ENCODE peak calls at places on chromosomes 4 and X, in six cellular contexts. E is GM12878, P is HepG2, Z is H1, M is GM12891, O is K562. W is an unnamed sample.

GRCh38 chrX:16319929-16320328 is 152.6 kb downstream of the MAGEB17 start:
- DNase-seq in E (no peak), P (no peak), Z (no peak), M (no peak), O (no peak), W (no peak)

GRCh38 chr4:81447551-81448266 is 24.0 kb downstream of the RASGEF1B start:
- DNase-seq in E (no peak), P (no peak), Z (no peak), M (no peak), O (no peak), W (no peak)

GRCh38 chrX:16112428-16112827 is 10.9 kb upstream of the GRPR start:
- DNase-seq in E (no peak), P (no peak), Z (no peak), M (no peak), O (no peak), W (no peak)

GRCh38 chrX:19174401-19175025 is 52.2 kb upstream of the ADGRG2 start:
- DNase-seq in E (no peak), P (no peak), Z (no peak), M (no peak), O (no peak), W (no peak)

GRCh38 chrX:120727911-120728310 is 98.1 kb upstream of the C1GALT1C1 start:
- DNase-seq in E (no peak), P (no peak), Z (no peak), M (no peak), O (no peak), W (no peak)

GRCh38 chrX:75522565-75523411 is at the start of gene ZDHHC15:
- DNase-seq in E (peak; percentile 13), P (no peak), Z (peak; percentile 27), M (no peak), O (no peak), W (no peak)

GRCh38 chr4:89570931-89571330 is 263.3 kb upstream of the GPRIN3 start:
- DNase-seq in E (no peak), P (no peak), Z (no peak), M (no peak), O (no peak), W (no peak)

GRCh38 chr4:40246547-40246900 is 49.7 kb downstream of the RHOH start:
- DNase-seq in E (no peak), P (no peak), Z (no peak), M (no peak), O (no peak), W (no peak)

GRCh38 chr4:6489962-6490361 is 17.5 kb upstream of the PPP2R2C start:
- DNase-seq in E (no peak), P (no peak), Z (no peak), M (no peak), O (no peak), W (no peak)

GRCh38 chr4:148065069-148065468 is 333.2 kb downstream of the ARHGAP10 start:
- DNase-seq in E (no peak), P (no peak), Z (no peak), M (no peak), O (no peak), W (no peak)

GRCh38 chrX:23398570-23398969 is 63.9 kb downstream of the PTCHD1 start:
- DNase-seq in E (no peak), P (no peak), Z (no peak), M (no peak), O (no peak), W (no peak)

GRCh38 chr4:28548549-28548948 is 1687.9 kb downstream of the STIM2 start:
- DNase-seq in E (no peak), P (no peak), Z (no peak), M (no peak), O (no peak), W (no peak)

GRCh38 chr4:16573744-16574143 is 324.7 kb downstream of the LDB2 start:
- DNase-seq in E (no peak), P (no peak), Z (no peak), M (no peak), O (no peak), W (no peak)

GRCh38 chr4:60805500-60806313 is 394.4 kb upstream of the ADGRL3 start:
- DNase-seq in E (no peak), P (peak; percentile 32), Z (no peak), M (no peak), O (no peak), W (no peak)

GRCh38 chr4:28463184-28463690 is 1602.6 kb downstream of the STIM2 start:
- DNase-seq in E (no peak), P (no peak), Z (no peak), M (no peak), O (no peak), W (no peak)

GRCh38 chr4:803884-804283 is 22.0 kb downstream of the CPLX1 start:
- DNase-seq in E (no peak), P (no peak), Z (no peak), M (no peak), O (no peak), W (no peak)

GRCh38 chrX:47247206-47247998 is 14.6 kb downstream of the USP11 start:
- DNase-seq in E (no peak), P (no peak), Z (no peak), M (no peak), O (no peak), W (no peak)

DNA sequence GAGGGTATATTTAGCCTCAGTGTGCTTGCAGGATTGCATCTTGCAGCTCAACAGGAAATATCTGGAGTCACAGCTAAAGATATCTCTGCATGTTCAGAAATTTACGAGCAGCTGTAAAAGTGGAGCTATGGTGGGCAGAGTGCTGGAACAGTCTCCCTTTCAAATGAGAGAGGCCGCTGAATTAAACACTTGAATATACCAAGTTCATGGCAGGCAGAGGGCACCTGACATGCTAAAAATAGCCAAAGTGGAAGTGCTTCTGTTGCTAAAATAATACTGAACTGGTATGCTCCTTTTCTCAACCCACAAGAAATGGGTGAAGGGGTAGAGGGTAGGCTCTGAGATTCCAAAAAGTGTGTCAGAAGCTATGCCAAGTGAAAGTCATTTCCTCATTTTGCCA is 98.0 kb downstream of the MGST2 start:
- DNase-seq in E (no peak), P (no peak), Z (no peak), M (no peak), O (no peak), W (no peak)
- TF ChIP-seq POLR2AphosphoS5 in E (no peak), P (no peak), Z (no peak), M (no peak), O (no peak), W (no peak)

DNA sequence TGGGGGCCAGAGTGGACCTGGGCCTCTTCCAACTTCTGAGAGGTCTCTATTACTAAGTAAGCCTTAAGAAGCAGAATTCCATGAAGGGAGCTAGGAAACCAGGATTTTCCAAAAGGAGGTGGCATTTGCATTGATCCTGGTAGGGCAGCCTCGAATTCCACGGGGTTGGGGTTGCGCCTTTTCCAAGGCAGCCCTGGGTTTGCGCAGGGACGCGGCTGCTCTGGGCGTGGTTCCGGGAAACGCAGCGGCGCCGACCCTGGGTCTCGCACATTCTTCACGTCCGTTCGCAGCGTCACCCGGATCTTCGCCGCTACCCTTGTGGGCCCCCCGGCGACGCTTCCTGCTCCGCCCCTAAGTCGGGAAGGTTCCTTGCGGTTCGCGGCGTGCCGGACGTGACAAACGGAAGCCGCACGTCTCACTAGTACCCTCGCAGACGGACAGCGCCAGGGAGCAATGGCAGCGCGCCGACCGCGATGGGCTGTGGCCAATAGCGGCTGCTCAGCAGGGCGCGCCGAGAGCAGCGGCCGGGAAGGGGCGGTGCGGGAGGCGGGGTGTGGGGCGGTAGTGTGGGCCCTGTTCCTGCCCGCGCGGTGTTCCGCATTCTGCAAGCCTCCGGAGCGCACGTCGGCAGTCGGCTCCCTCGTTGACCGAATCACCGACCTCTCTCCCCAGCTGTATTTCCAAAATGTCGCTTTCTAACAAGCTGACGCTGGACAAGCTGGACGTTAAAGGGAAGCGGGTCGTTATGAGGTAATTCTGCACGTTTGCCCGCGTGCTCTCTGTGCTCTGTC is at the start of gene PGK1:
- DNase-seq in E (peak; percentile 84), P (peak; percentile 87), Z (peak; percentile 89), M (peak; percentile 67), O (peak; percentile 92), W (peak; percentile 75)
- TF ChIP-seq POLR2A in E (peak; percentile 98), P (peak; percentile 90), Z (peak; percentile 85), M (peak; percentile 91), O (peak; percentile 91), W (peak; percentile 95)

DNA sequence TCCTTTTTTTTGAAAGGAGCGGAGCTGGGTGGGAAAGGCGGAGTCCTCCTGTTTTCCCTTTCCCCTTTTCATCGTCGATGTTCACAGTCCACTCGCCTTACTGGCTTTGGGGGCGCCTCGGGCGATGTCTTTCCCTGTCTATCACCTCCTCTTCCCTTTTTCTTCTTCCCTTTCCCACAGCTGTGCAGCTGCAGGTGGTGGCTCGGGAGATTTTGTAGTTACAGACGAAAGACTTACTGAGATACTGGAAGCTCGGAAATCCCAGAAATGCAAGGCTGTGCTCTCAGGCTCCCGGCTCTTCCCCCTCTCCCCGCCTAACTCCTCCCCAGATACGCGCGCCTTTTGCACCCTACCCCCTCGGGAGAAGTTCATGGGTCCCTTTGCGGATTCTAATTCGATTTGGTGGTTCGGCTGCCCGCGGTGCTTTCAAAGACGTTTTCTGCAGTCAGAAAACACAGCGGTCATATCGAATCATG is 1.3 kb downstream of the SEPTIN11 start:
- DNase-seq in E (no peak), P (no peak), Z (no peak), M (no peak), O (no peak), W (no peak)
- TF ChIP-seq TAF1 in E (no peak), P (no peak), Z (no peak), M (no peak), O (no peak), W (no peak)

GRCh38 chr4:168882650-168883233 is 127.3 kb downstream of the CBR4 start:
- DNase-seq in E (no peak), P (peak; percentile 9), Z (no peak), M (no peak), O (no peak), W (no peak)
- TF ChIP-seq POLR2AphosphoS5 in E (no peak), P (no peak), Z (no peak), M (no peak), O (no peak), W (no peak)

GRCh38 chr4:37667197-37668100 is 18.7 kb downstream of the RELL1 start:
- DNase-seq in E (no peak), P (no peak), Z (no peak), M (no peak), O (no peak), W (no peak)

GRCh38 chr4:37666625-37667071 is 19.5 kb downstream of the RELL1 start:
- DNase-seq in E (no peak), P (peak; percentile 61), Z (no peak), M (no peak), O (no peak), W (no peak)

GRCh38 chr4:37663552-37663951 is 22.6 kb downstream of the RELL1 start:
- DNase-seq in E (no peak), P (peak; percentile 91), Z (no peak), M (no peak), O (no peak), W (no peak)

GRCh38 chr4:37664696-37665095 is 21.5 kb downstream of the RELL1 start:
- DNase-seq in E (no peak), P (no peak), Z (no peak), M (no peak), O (no peak), W (no peak)

GRCh38 chr4:37665347-37666009 is 20.7 kb downstream of the RELL1 start:
- DNase-seq in E (no peak), P (no peak), Z (no peak), M (no peak), O (no peak), W (no peak)
- TF ChIP-seq POLR2A in E (no peak), P (no peak), Z (no peak), M (no peak), O (no peak), W (no peak)

GRCh38 chrX:10143071-10143983 is 13.4 kb upstream of the CLCN4 start:
- DNase-seq in E (no peak), P (no peak), Z (no peak), M (no peak), O (no peak), W (no peak)
- TF ChIP-seq TAF1 in E (no peak), P (no peak), Z (no peak), M (no peak), O (no peak), W (no peak)